ENCODE peak calls at places on chromosomes 3 and 15, in five cellular contexts. N is cardiac fibroblast, T is left ventricle myocardium inferior, O is H9, B is neural crest cell. J is an unnamed sample.

GRCh38 chr15:85024509-85025336 is 43.1 kb downstream of the PDE8A start:
- DNase-seq in N (peak), T (no peak), O (no peak), B (no peak), J (no peak)

GRCh38 chr15:91208366-91208765 is 108.3 kb downstream of the SV2B start:
- DNase-seq in N (no peak), T (no peak), O (no peak), B (no peak), J (no peak)

GRCh38 chr3:58215317-58216025 is 4.7 kb upstream of the DNASE1L3 start:
- DNase-seq in N (no peak), T (no peak), O (no peak), B (no peak), J (no peak)

GRCh38 chr15:71203573-71204444 is 88.5 kb downstream of the THSD4 start:
- DNase-seq in N (peak), T (no peak), O (peak), B (no peak), J (no peak)

GRCh38 chr3:66115858-66116654 is 77.3 kb upstream of the MAGI1 start:
- DNase-seq in N (peak), T (peak), O (peak), B (no peak), J (no peak)

GRCh38 chr15:88982304-88982945 is 69.2 kb upstream of the MFGE8 start:
- DNase-seq in N (peak), T (peak), O (no peak), B (no peak), J (peak)

GRCh38 chr3:159263750-159264561 is 462.1 kb downstream of the MFSD1 start:
- DNase-seq in N (peak), T (no peak), O (no peak), B (peak), J (peak)

GRCh38 chr3:52528596-52529375 is 4.9 kb downstream of the NT5DC2 start:
- DNase-seq in N (no peak), T (peak), O (no peak), B (no peak), J (no peak)

GRCh38 chr3:183883291-183884096 is 1.2 kb downstream of the PARL start:
- DNase-seq in N (no peak), T (no peak), O (no peak), B (no peak), J (no peak)

GRCh38 chr15:63232400-63232799 is 43.0 kb downstream of the RAB8B start:
- DNase-seq in N (no peak), T (no peak), O (no peak), B (no peak), J (no peak)

GRCh38 chr3:195008816-195009215 is 262.1 kb downstream of the XXYLT1 start:
- DNase-seq in N (no peak), T (no peak), O (no peak), B (no peak), J (no peak)

GRCh38 chr3:134941820-134942219 is 146.8 kb downstream of the EPHB1 start:
- DNase-seq in N (no peak), T (no peak), O (no peak), B (no peak), J (no peak)

GRCh38 chr3:64578384-64578783 is 109.4 kb downstream of the ADAMTS9 start:
- DNase-seq in N (peak), T (no peak), O (no peak), B (no peak), J (no peak)

GRCh38 chr3:41846850-41847249 is 115.1 kb downstream of the ULK4 start:
- DNase-seq in N (no peak), T (no peak), O (no peak), B (no peak), J (no peak)

GRCh38 chr15:72554471-72555425 is 80.6 kb downstream of the ARIH1 start:
- DNase-seq in N (peak), T (no peak), O (no peak), B (no peak), J (no peak)

GRCh38 chr3:123311201-123311600 is 109.5 kb downstream of the SEC22A start:
- DNase-seq in N (no peak), T (no peak), O (no peak), B (no peak), J (no peak)
- TF ChIP-seq CTCF in N (no peak), T (no peak), O (no peak), B (no peak), J (no peak)

GRCh38 chr15:100133981-100134711 is 207.6 kb downstream of the ADAMTS17 start:
- DNase-seq in N (no peak), T (no peak), O (no peak), B (no peak), J (no peak)

GRCh38 chr15:100129677-100130076 is 212.1 kb downstream of the ADAMTS17 start:
- DNase-seq in N (peak), T (no peak), O (no peak), B (no peak), J (no peak)

GRCh38 chr15:100132309-100132708 is 209.5 kb downstream of the ADAMTS17 start:
- DNase-seq in N (no peak), T (no peak), O (no peak), B (no peak), J (no peak)

GRCh38 chr15:100133001-100133400 is 208.8 kb downstream of the ADAMTS17 start:
- DNase-seq in N (no peak), T (no peak), O (peak), B (no peak), J (no peak)

GRCh38 chr15:100131321-100132224 is 210.2 kb downstream of the ADAMTS17 start:
- DNase-seq in N (peak), T (peak), O (peak), B (peak), J (peak)
- TF ChIP-seq CTCF in N (peak), T (peak), O (peak), B (peak), J (no peak)

DNA sequence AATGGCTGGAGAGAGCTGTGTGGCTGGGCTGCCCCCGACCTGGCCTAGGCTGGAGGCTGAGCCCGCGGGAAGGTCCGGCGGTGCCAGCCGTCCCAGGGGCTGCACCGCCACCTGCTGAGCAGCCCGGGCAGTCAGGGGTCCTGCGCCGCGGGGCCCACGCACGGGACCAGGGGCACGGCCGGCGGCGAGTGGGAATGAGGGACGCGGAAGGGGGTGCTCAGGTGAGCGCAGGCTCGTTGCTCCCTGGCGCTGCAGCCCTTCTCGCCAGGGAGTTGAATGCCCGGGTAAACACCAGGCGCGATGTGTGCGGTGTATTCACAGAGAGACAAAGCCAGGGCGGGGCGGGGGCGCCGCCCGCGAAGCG is 666 bp upstream of the SEMA3F start:
- DNase-seq in N (no peak), T (no peak), O (no peak), B (peak), J (no peak)
- TF ChIP-seq CTCF in N (no peak), T (peak), O (no peak), B (peak), J (peak)

DNA sequence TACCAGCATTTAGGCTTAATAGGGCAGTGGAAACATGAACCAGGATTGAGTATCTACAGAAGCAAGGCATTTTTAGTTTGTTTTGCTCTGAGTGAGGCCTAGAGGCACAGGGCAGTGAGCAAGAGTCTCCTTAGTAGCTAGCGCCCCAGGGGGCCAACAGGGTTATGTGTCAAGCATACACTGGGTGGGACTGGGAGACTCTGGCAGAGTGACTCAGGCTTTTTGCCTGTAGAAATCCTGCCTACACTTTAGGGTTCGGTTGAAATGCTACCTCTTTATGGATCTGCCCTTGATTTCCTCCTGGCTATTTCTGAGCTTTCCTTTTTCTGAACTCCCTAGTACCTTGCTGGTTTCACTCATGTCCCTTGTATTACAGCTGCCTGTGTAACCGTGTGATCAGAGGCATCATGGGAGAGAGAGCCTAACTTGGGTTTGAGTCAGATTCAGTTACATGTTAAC is 72.2 kb downstream of the TOP2B start:
- DNase-seq in N (peak), T (peak), O (no peak), B (no peak), J (no peak)
- TF ChIP-seq CTCF in N (peak), T (peak), O (peak), B (no peak), J (no peak)

DNA sequence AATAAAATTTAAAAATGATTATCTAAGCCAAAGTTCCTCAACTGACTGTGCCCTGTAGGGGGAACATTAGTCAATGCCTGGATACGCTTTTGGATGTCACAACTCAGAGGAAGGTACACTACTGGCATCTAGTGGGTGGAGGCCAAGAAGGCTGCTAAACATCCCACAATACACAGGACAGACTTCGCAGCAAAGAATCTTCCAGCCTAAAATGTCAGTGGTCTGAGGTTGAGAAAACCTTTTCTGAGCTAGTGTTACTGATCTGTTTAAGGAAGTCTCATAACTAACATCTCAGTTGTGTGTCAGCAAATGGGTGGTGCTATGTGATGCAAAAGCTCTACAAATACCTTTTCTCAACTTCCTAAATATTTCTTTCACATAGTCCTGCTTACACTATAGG is 20.9 kb upstream of the LDHAL6B start:
- DNase-seq in N (no peak), T (no peak), O (no peak), B (no peak), J (no peak)
- TF ChIP-seq CTCF in N (no peak), T (no peak), O (peak), B (no peak), J (no peak)

GRCh38 chr3:124489506-124489905 is 240.7 kb upstream of the UMPS start:
- DNase-seq in N (no peak), T (no peak), O (no peak), B (no peak), J (no peak)

GRCh38 chr3:124491098-124491497 is 239.2 kb upstream of the UMPS start:
- DNase-seq in N (no peak), T (no peak), O (no peak), B (no peak), J (no peak)

GRCh38 chr3:124491875-124492274 is 238.4 kb upstream of the UMPS start:
- DNase-seq in N (no peak), T (no peak), O (no peak), B (no peak), J (no peak)

GRCh38 chr3:124496066-124496465 is 234.2 kb upstream of the UMPS start:
- DNase-seq in N (no peak), T (no peak), O (no peak), B (no peak), J (no peak)

DNA sequence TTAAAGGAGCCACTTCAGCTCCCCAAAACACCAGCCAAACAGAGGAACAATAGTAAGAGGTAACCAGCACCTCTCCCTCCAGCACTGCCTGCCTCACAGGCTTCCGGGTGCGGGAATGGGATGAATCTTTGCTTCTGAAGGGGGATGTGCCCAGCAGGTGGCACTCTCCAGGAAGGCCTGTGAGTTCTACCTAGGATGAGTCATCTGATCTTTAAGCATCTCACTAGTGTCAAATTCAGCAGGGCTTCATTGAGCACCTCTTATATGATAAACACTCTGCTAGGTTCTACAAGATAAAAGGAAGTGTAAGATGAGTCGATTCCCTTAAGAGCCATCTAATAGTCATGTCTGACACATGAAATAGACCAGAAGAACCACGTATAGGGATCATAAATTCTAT is 237.4 kb upstream of the UMPS start:
- DNase-seq in N (peak), T (peak), O (peak), B (no peak), J (peak)
- TF ChIP-seq CTCF in N (peak), T (peak), O (peak), B (peak), J (peak)

GRCh38 chr3:906739-907138 is 186.1 kb upstream of the CNTN6 start:
- DNase-seq in N (no peak), T (no peak), O (no peak), B (no peak), J (no peak)

GRCh38 chr3:905217-905616 is 187.6 kb upstream of the CNTN6 start:
- DNase-seq in N (no peak), T (no peak), O (no peak), B (no peak), J (no peak)

GRCh38 chr3:908839-909238 is 184.0 kb upstream of the CNTN6 start:
- DNase-seq in N (peak), T (no peak), O (peak), B (no peak), J (no peak)
- TF ChIP-seq CTCF in N (peak), T (no peak), O (peak), B (peak), J (no peak)

DNA sequence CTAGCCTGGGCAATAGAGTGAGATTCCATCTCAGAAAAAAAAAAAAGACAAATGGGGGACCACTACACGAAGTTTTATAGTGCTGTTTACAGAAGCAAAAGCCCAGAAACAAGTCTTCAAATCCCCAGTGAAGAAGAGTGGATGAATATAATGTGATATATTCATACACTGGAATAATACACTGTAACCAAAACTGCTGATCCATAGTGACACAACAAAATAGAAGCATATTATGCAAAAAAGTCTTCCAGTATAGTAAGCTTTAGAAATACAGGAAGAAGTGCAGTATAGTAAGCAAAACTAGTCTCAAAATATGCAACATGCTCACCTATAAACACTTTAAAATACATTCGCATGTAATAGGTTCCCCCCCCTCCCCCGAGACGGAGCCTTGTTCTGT is 11.9 kb upstream of the FAH start:
- DNase-seq in N (no peak), T (no peak), O (no peak), B (no peak), J (no peak)
- TF ChIP-seq CTCF in N (no peak), T (no peak), O (no peak), B (no peak), J (no peak)

GRCh38 chr3:111106993-111107392 is 35.4 kb downstream of the NECTIN3 start:
- DNase-seq in N (no peak), T (no peak), O (no peak), B (no peak), J (no peak)
- TF ChIP-seq CTCF in N (no peak), T (no peak), O (no peak), B (no peak), J (no peak)

GRCh38 chr3:131381445-131382291 is at the start of gene NUDT16:
- DNase-seq in N (peak), T (peak), O (peak), B (peak), J (peak)
- TF ChIP-seq CTCF in N (no peak), T (no peak), O (no peak), B (no peak), J (no peak)

J was measured in GM10248.